ENCODE peak calls at places on chromosomes 7 and 10, in four cellular contexts. V is heart left ventricle, K is neural progenitor cell, T is Panc1. Y is an unnamed sample.
A peak's percentile ranks its signal among the peaks of the same experiment; 100 is the strongest.

GRCh38 chr10:98848361-98848760 is 387.3 kb downstream of the HPSE2 start:
- DNase-seq in V (no peak), K (no peak), T (no peak), Y (no peak)

GRCh38 chr10:26269754-26270153 is 53.2 kb downstream of the GAD2 start:
- DNase-seq in K (peak; percentile 73), V (no peak), T (peak; percentile 13), Y (no peak)

GRCh38 chr7:114818501-114818900 is 103.4 kb upstream of the MDFIC start:
- DNase-seq in K (no peak), V (no peak), T (peak; percentile 20), Y (no peak)

GRCh38 chr10:119412244-119412750 is 130.2 kb downstream of the RGS10 start:
- DNase-seq in T (no peak), V (peak; percentile 87), K (no peak), Y (peak; percentile 68)

GRCh38 chr7:99109108-99110051 is 34.5 kb downstream of the SMURF1 start:
- DNase-seq in K (no peak), V (peak; percentile 72), T (no peak), Y (no peak)

GRCh38 chr10:97234403-97234802 is 48.6 kb upstream of the SLIT1 start:
- DNase-seq in T (no peak), K (peak; percentile 39), V (no peak), Y (peak; percentile 13)

GRCh38 chr7:23893942-23894890 is 184.2 kb downstream of the STK31 start:
- DNase-seq in K (no peak), T (no peak), V (no peak), Y (no peak)

GRCh38 chr10:103758294-103758681 is 97.1 kb downstream of the SH3PXD2A start:
- DNase-seq in K (no peak), V (no peak), T (peak; percentile 95), Y (no peak)

GRCh38 chr7:80346704-80347103 is 165.2 kb downstream of the GNAT3 start:
- DNase-seq in K (no peak), V (no peak), T (peak; percentile 10), Y (no peak)

GRCh38 chr7:4742852-4743251 is 32.6 kb upstream of the AP5Z1 start:
- DNase-seq in K (no peak), V (no peak), T (no peak), Y (no peak)

GRCh38 chr10:86585037-86585725 is 63.6 kb upstream of the WAPL start:
- DNase-seq in K (peak; percentile 86), T (peak; percentile 64), V (peak; percentile 67), Y (peak; percentile 39)

GRCh38 chr10:4051011-4051407 is 266.0 kb upstream of the KLF6 start:
- DNase-seq in T (no peak), V (peak; percentile 52), K (no peak), Y (peak; percentile 42)

GRCh38 chr7:140672382-140673062 is at the start of gene ADCK2:
- DNase-seq in V (peak; percentile 72), T (no peak), K (peak; percentile 67), Y (no peak)

GRCh38 chr10:22875584-22875983 is 52.3 kb upstream of the ARMC3 start:
- DNase-seq in K (peak; percentile 26), V (no peak), T (no peak), Y (no peak)

GRCh38 chr10:60032723-60033122 is 126.4 kb upstream of the CCDC6 start:
- DNase-seq in T (peak; percentile 38), K (peak; percentile 32), V (peak; percentile 32), Y (no peak)

GRCh38 chr10:33657154-33657900 is 322.9 kb upstream of the NRP1 start:
- DNase-seq in V (peak; percentile 54), K (no peak), T (no peak), Y (no peak)

GRCh38 chr7:141585592-141586510 is 34.6 kb downstream of the AGK start:
- DNase-seq in K (no peak), V (no peak), T (peak; percentile 28), Y (no peak)

GRCh38 chr10:101535949-101536348 is 52.1 kb downstream of the POLL start:
- DNase-seq in T (no peak), V (no peak), K (no peak), Y (no peak)

GRCh38 chr7:155377837-155378579 is 79.9 kb upstream of the EN2 start:
- DNase-seq in K (peak; percentile 69), V (no peak), T (no peak), Y (no peak)

GRCh38 chr7:107528461-107528860 is 35.3 kb downstream of the COG5 start:
- DNase-seq in V (no peak), T (no peak), K (no peak), Y (no peak)

GRCh38 chr7:64874562-64875250 is 28.4 kb upstream of the ZNF273 start:
- DNase-seq in T (no peak), V (no peak), K (no peak), Y (peak; percentile 2)

GRCh38 chr10:120422459-120422858 is 34.6 kb upstream of the PLPP4 start:
- DNase-seq in T (no peak), V (no peak), K (no peak), Y (no peak)

GRCh38 chr7:8566016-8566415 is 132.6 kb downstream of the NXPH1 start:
- DNase-seq in T (no peak), K (no peak), V (no peak), Y (no peak)

GRCh38 chr10:8183241-8183704 is 128.8 kb downstream of the GATA3 start:
- DNase-seq in T (no peak), V (no peak), K (no peak), Y (no peak)

GRCh38 chr7:151339651-151340377 is 1.8 kb upstream of the NUB1 start:
- DNase-seq in T (no peak), K (no peak), V (no peak), Y (no peak)

GRCh38 chr7:151341357-151342101 is at the start of gene NUB1:
- DNase-seq in V (peak; percentile 94), K (peak; percentile 96), T (peak; percentile 52), Y (peak; percentile 89)

GRCh38 chr7:151342102-151342646 is 562 bp downstream of the NUB1 start:
- DNase-seq in T (no peak), K (no peak), V (no peak), Y (no peak)

GRCh38 chr7:151342811-151343210 is 1.2 kb downstream of the NUB1 start:
- DNase-seq in T (no peak), V (no peak), K (no peak), Y (no peak)

DNA sequence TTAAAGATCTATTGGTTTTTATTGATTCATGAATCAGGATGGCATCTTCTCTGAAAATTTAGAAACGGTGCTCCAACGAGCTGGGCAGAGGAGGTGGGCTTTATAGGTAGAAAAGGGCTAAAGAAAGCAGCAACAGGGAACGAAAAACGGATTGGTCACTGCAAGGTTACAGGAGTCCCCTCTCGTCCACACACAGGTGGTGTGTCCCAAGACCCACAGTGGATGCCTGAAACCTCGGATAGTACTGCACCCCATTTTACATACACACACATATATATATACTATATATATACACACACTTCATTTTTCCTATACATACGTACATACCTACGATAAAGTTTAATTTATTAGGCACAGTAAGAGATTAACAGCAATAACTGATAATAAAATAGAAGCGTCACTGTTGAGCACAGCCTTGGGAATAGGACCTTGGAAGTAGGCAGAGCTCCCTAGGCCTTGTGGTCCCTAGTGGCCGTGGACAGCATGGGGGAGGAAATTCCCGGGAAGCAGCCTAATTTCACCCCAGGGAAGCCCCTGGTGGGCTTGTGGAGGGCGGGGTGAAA is 737 bp upstream of the NUB1 start:
- DNase-seq in V (no peak), K (no peak), T (no peak), Y (no peak)
- H3K4me3 ChIP-seq in V (peak overlapping the region; percentile 99), K (peak overlapping the region; percentile 80), T (peak overlapping the region; percentile 90), Y (peak overlapping the region; percentile 75)

GRCh38 chr7:17947606-17948005 is 7.3 kb upstream of the SNX13 start:
- DNase-seq in V (no peak), K (no peak), T (no peak), Y (no peak)
- H3K27ac ChIP-seq in V (no peak overlapping the region), K (no peak overlapping the region), T (no peak overlapping the region), Y (no peak overlapping the region)

DNA sequence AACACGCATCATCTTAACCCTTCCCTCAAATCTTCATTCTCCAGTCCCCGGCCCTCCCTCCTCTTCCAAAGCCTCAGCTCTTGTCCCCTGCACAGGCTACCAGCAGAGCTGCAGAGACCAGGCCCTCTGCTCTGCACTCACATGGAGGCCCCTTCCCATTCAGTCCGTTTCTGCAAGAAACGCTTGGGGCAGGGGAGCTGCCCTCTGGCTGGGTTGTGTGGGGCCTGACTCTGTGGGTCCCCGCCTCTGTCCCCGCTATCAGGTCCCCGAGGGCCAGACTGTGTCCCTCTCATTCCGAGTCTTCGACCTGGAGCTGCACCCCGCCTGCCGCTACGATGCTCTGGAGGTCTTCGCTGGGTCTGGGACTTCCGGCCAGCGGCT is 1.5 kb downstream of the PCOLCE start:
- DNase-seq in V (no peak), K (peak; percentile 75), T (no peak), Y (no peak)
- H3K4me3 ChIP-seq in V (peak overlapping the region; percentile 88), K (peak overlapping the region; percentile 63), T (peak overlapping the region; percentile 67), Y (peak overlapping the region; percentile 85)

GRCh38 chr10:51804861-51805260 is 105.5 kb upstream of the CSTF2T start:
- DNase-seq in T (no peak), K (no peak), V (no peak), Y (no peak)
- H3K27ac ChIP-seq in T (no peak overlapping the region), K (no peak overlapping the region), V (no peak overlapping the region), Y (no peak overlapping the region)

GRCh38 chr7:18087687-18088078 is 60.0 kb upstream of the PRPS1L1 start:
- DNase-seq in V (no peak), T (no peak), K (peak; percentile 65), Y (no peak)
- H3K4me3 ChIP-seq in V (peak overlapping the region; percentile 88), T (no peak overlapping the region), K (peak overlapping the region; percentile 69), Y (peak overlapping the region; percentile 71)

DNA sequence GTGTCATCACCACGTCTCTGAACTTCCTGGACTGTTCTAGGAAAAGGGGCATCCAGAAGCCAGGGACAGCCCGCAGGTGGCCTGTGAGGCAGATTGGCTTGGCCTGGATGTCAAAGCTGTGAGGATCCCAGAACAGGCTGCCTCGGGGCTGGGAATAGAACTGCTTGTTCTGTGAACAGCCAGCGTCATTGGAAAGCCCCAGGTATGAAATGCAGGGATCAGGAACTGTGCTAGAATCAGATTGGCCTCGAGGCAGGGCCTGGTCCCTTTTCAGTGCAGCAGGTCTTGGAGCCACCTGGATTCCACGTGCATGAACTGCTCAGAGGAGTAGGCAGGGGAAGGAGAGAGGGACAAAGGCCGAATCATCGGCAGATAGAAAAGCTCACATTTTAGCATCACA is 44.6 kb downstream of the FAM20C start:
- DNase-seq in K (no peak), T (no peak), V (no peak), Y (no peak)
- H3K27ac ChIP-seq in K (no peak overlapping the region), T (peak overlapping the region; percentile 86), V (no peak overlapping the region), Y (no peak overlapping the region)

Y was measured in tibial nerve.